ENCODE peak calls at places on chromosomes 4 and X, in ten cellular contexts. Z is A673, X is upper lobe of left lung, C is fibroblast of lung, I is left lung, N is mesendoderm, Q is hepatocyte, K is psoas muscle, E is right cardiac atrium, T is aorta. S is an unnamed sample.

GRCh38 chr4:101977096-101977495 is 186.6 kb downstream of the BANK1 start:
- DNase-seq in C (peak; percentile 98), Q (peak; percentile 70), I (peak; percentile 41), X (peak; percentile 44), T (peak; percentile 64), K (no peak), E (no peak), Z (peak; percentile 64), N (peak; percentile 47), S (no peak)

GRCh38 chrX:45621356-45622041 is 420.8 kb upstream of the DIPK2B start:
- DNase-seq in X (no peak), Q (no peak), C (peak; percentile 84), K (no peak), Z (no peak), E (no peak), N (no peak), I (no peak), T (no peak), S (no peak)

GRCh38 chr4:107564326-107564725 is 155.7 kb downstream of the PAPSS1 start:
- DNase-seq in X (no peak), C (peak; percentile 71), E (no peak), Z (peak; percentile 33), I (no peak), N (peak; percentile 57), Q (no peak), K (no peak), T (no peak), S (peak; percentile 65)

GRCh38 chr4:1011022-1011694 is at the start of gene FGFRL1:
- DNase-seq in E (peak; percentile 98), N (peak; percentile 88), Q (peak; percentile 96), X (peak; percentile 89), K (peak; percentile 96), T (peak; percentile 96), Z (peak; percentile 94), C (peak; percentile 85), I (peak; percentile 93), S (peak; percentile 97)

GRCh38 chr4:33381806-33382205 is 2661.6 kb downstream of the PCDH7 start:
- DNase-seq in Q (peak; percentile 20), I (peak; percentile 34), K (no peak), C (no peak), Z (no peak), E (no peak), T (no peak), N (no peak), X (no peak), S (no peak)

GRCh38 chrX:46140272-46140671 is 404.9 kb downstream of the ZNF674 start:
- DNase-seq in T (no peak), I (no peak), C (peak; percentile 49), Z (no peak), Q (no peak), E (no peak), X (no peak), N (no peak), K (no peak), S (peak; percentile 34)

GRCh38 chrX:536616-537015 is 94.0 kb upstream of the SHOX start:
- DNase-seq in X (no peak), K (no peak), E (no peak), Q (no peak), Z (no peak), C (no peak), I (no peak), N (no peak), T (no peak), S (no peak)

GRCh38 chr4:110347805-110348204 is 128.2 kb upstream of the ENPEP start:
- DNase-seq in Q (no peak), N (no peak), Z (no peak), E (no peak), I (no peak), K (no peak), X (no peak), C (no peak), T (no peak), S (no peak)

GRCh38 chrX:123959281-123960063 is 2.0 kb upstream of the STAG2 start:
- DNase-seq in E (peak; percentile 83), K (peak; percentile 78), I (peak; percentile 37), X (peak; percentile 38), Q (peak; percentile 27), Z (peak; percentile 62), N (peak; percentile 35), T (peak; percentile 63), C (peak; percentile 36), S (peak; percentile 54)

GRCh38 chr4:119209077-119209476 is 3.4 kb upstream of the USP53 start:
- DNase-seq in K (no peak), E (no peak), Q (peak; percentile 55), I (no peak), Z (peak; percentile 62), N (peak; percentile 86), T (no peak), C (peak; percentile 94), X (no peak), S (peak; percentile 86)

GRCh38 chr4:71074452-71075299 is 81.2 kb downstream of the DCK start:
- DNase-seq in C (no peak), N (no peak), T (no peak), I (no peak), K (no peak), Z (peak; percentile 4), Q (no peak), E (no peak), X (no peak), S (no peak)

GRCh38 chrX:115372026-115372610 is 82.6 kb downstream of the LUZP4 start:
- DNase-seq in E (no peak), K (no peak), Q (peak; percentile 73), X (no peak), N (peak; percentile 87), I (no peak), T (no peak), C (peak; percentile 80), Z (peak; percentile 40), S (peak; percentile 73)

GRCh38 chrX:76433219-76433618 is 5.7 kb downstream of the MAGEE1 start:
- DNase-seq in K (no peak), I (no peak), E (no peak), Q (no peak), N (no peak), T (no peak), Z (no peak), X (no peak), C (no peak), S (peak; percentile 25)

GRCh38 chr4:101282076-101282844 is 65.1 kb downstream of the PPP3CA start:
- DNase-seq in I (no peak), E (no peak), C (no peak), N (peak; percentile 47), K (no peak), Z (peak; percentile 98), Q (no peak), X (peak; percentile 34), T (no peak), S (no peak)

GRCh38 chrX:115337735-115338134 is 48.2 kb downstream of the LUZP4 start:
- DNase-seq in E (no peak), Q (no peak), X (no peak), I (peak; percentile 36), Z (peak; percentile 68), C (peak; percentile 89), N (no peak), T (peak; percentile 50), K (no peak), S (peak; percentile 90)

GRCh38 chr4:168781341-168781740 is 228.7 kb downstream of the CBR4 start:
- DNase-seq in C (no peak), I (no peak), E (no peak), T (no peak), Q (no peak), X (no peak), Z (no peak), N (no peak), K (no peak), S (no peak)
- H3K4me1 ChIP-seq in C (no peaks in the 10 kb centered on the region), I (no peaks in the 10 kb centered on the region), E (peaks cover 4% of the 10 kb centered on the region), T (no peaks in the 10 kb centered on the region), Q (no peaks in the 10 kb centered on the region), X (no peaks in the 10 kb centered on the region), Z (no peaks in the 10 kb centered on the region), N (no peaks in the 10 kb centered on the region), K (no peaks in the 10 kb centered on the region), S (peaks cover 18% of the 10 kb centered on the region)

DNA sequence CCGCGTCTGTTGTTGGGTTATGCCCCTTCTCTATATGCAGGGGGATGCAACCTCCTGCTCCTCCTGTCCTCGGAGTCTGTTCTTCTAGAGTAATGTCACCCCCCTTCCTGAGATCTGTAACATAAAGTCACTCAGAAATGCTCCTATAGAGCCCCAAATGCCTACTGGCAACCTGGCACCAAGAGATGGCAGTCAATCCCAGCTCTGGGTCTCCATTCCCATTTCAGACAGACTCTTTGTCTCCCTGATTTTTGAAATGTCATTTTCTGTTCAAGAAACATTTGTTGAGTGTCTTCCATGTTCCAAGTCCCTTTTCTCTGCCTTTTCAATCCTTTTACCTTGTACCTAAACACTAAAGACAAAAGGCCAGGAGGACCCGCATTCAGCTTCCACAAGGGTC is 9.6 kb upstream of the PRDM8 start:
- DNase-seq in K (no peak), N (no peak), Z (no peak), Q (no peak), E (no peak), T (no peak), I (no peak), C (no peak), X (no peak), S (no peak)
- H3K4me1 ChIP-seq in K (peaks cover 13% of the 10 kb centered on the region), N (peaks cover 6% of the 10 kb centered on the region), Z (peaks cover 4% of the 10 kb centered on the region), Q (peaks cover 15% of the 10 kb centered on the region), E (peaks cover 3% of the 10 kb centered on the region), T (no peaks in the 10 kb centered on the region), I (peaks cover 12% of the 10 kb centered on the region), C (peaks cover 14% of the 10 kb centered on the region), X (peaks cover 40% of the 10 kb centered on the region), S (peaks cover 6% of the 10 kb centered on the region)

DNA sequence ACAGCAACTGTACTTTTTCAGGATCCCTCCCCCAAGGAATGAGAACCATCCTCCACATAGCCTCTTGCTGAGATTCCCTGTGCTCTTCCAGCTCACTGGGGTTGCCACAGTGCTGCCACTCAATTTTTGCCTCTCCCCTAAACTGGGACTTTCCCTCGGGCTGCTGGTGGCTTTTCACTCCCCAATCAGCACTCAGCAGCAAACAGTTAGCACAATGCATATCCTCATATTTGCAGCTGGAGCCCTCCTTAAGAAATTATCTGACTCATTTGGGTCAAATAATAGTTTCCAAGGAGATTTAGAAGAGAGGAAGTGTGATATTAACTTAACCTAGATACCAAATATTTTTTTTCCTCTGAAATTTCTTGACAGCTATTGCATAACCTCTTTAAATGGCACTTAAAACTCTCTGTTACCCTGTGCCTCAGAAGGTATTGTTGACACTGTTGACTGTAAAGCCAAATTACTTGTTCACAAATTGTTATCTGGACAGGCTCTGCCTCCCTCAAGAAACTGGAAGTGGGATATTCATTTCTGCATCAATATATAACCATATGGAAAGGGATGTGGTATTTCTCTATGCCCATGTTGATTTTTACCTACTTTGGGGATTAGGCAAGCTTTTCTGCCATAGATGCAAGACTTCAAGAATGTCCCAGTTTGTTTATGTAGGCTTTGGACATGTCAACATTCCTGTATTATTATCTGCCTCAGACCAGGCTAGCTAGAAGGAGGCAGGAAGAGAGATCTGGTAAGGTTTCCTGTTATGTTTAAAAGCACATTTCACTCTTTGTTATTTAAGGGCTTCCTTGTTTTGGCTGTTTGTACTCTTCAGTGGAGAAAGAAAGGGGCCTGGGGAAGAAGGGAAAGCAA is 58.0 kb downstream of the SEPTIN11 start:
- DNase-seq in Z (peak; percentile 70), K (no peak), X (peak; percentile 58), T (peak; percentile 67), Q (no peak), E (peak; percentile 57), I (peak; percentile 63), N (no peak), C (peak; percentile 79), S (peak; percentile 94)
- H3K4me1 ChIP-seq in Z (peaks cover 50% of the 10 kb centered on the region), K (peaks cover 11% of the 10 kb centered on the region), X (peaks cover 63% of the 10 kb centered on the region), T (peaks cover 12% of the 10 kb centered on the region), Q (peaks cover 21% of the 10 kb centered on the region), E (peaks cover 11% of the 10 kb centered on the region), I (peaks cover 21% of the 10 kb centered on the region), N (peaks cover 6% of the 10 kb centered on the region), C (peaks cover 49% of the 10 kb centered on the region), S (peaks cover 37% of the 10 kb centered on the region)

DNA sequence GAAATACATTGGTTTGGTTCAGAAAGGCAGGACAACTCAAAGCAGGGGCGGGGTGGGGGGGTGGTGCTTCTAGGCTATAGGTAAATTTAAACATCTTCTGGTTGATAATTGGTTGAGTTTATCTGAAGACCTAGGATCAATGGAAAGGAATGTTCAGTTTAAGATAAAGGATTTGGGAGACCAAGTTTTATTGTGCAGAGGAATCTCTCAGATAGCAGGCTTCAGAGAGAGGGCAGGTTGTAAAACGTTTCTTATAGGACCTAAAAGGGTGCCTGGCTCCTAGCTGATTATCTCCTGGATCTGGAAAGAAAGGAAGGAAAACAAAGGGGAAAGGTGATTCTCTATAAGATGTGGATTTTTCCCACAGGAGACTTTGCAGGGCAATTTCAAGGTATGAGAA is 94.0 kb downstream of the TMEM47 start:
- DNase-seq in N (peak; percentile 73), C (no peak), Q (no peak), K (no peak), Z (no peak), T (no peak), I (no peak), X (no peak), E (no peak), S (no peak)
- H3K4me1 ChIP-seq in N (no peaks in the 10 kb centered on the region), C (no peaks in the 10 kb centered on the region), Q (no peaks in the 10 kb centered on the region), K (no peaks in the 10 kb centered on the region), Z (peaks cover 16% of the 10 kb centered on the region), T (no peaks in the 10 kb centered on the region), I (no peaks in the 10 kb centered on the region), X (no peaks in the 10 kb centered on the region), E (no peaks in the 10 kb centered on the region), S (no peaks in the 10 kb centered on the region)

S was measured in cardiac muscle cell.